ENCODE peak calls at places on chromosomes 6 and 20, in five cellular contexts. W is GM12878, Q is keratinocyte, P is GM23248, E is astrocyte. J is an unnamed sample.

GRCh38 chr6:11428895-11429294 is 108.7 kb upstream of the TMEM170B start:
- DNase-seq in W (peak), E (peak), P (peak), Q (no peak), J (no peak)

GRCh38 chr6:41274291-41274690 is 12.2 kb downstream of the TREM1 start:
- DNase-seq in W (no peak), P (no peak), E (no peak), Q (no peak), J (no peak)

GRCh38 chr20:5171074-5171789 is 44.4 kb downstream of the CDS2 start:
- DNase-seq in Q (no peak), E (no peak), P (no peak), W (no peak), J (no peak)

GRCh38 chr6:129620234-129620610 is 89.8 kb downstream of the ARHGAP18 start:
- DNase-seq in E (no peak), W (no peak), P (no peak), Q (no peak), J (no peak)

GRCh38 chr20:62356948-62357667 is 10.0 kb downstream of the LAMA5 start:
- DNase-seq in E (peak), W (no peak), Q (no peak), P (peak), J (no peak)

GRCh38 chr6:122869437-122870024 is 80.5 kb downstream of the SMPDL3A start:
- DNase-seq in Q (peak), W (no peak), P (peak), E (peak), J (peak)

GRCh38 chr20:22949710-22950109 is 85.4 kb upstream of the SSTR4 start:
- DNase-seq in Q (no peak), P (no peak), W (no peak), E (no peak), J (no peak)

GRCh38 chr6:3305831-3306230 is 47.1 kb downstream of the PSMG4 start:
- DNase-seq in Q (no peak), E (no peak), P (no peak), W (no peak), J (no peak)

GRCh38 chr6:112010328-112010727 is 43.6 kb upstream of the CCN6 start:
- DNase-seq in W (no peak), P (no peak), E (no peak), Q (no peak), J (no peak)

GRCh38 chr6:106757267-106757666 is 127.9 kb downstream of the QRSL1 start:
- DNase-seq in E (no peak), P (no peak), Q (no peak), W (no peak), J (no peak)

GRCh38 chr6:154156135-154156948 is 117.3 kb downstream of the OPRM1 start:
- DNase-seq in W (no peak), P (peak), Q (no peak), E (peak), J (peak)

GRCh38 chr6:163710552-163710951 is 296.0 kb downstream of the QKI start:
- DNase-seq in W (no peak), E (no peak), Q (no peak), P (no peak), J (no peak)

GRCh38 chr20:16666272-16666671 is 63.6 kb upstream of the SNRPB2 start:
- DNase-seq in E (no peak), Q (no peak), W (no peak), P (no peak), J (no peak)

GRCh38 chr6:111258615-111259088 is 171.3 kb downstream of the SLC16A10 start:
- DNase-seq in P (peak), E (peak), Q (no peak), W (no peak), J (no peak)

GRCh38 chr6:134081506-134081905 is 29.1 kb upstream of the SLC2A12 start:
- DNase-seq in E (no peak), Q (no peak), P (peak), W (no peak), J (no peak)

GRCh38 chr6:134080171-134080795 is 27.9 kb upstream of the SLC2A12 start:
- DNase-seq in P (no peak), Q (no peak), W (no peak), E (peak), J (peak)

GRCh38 chr6:134077301-134077700 is 24.9 kb upstream of the SLC2A12 start:
- DNase-seq in Q (no peak), P (peak), E (peak), W (no peak), J (no peak)

GRCh38 chr6:134078166-134078565 is 25.7 kb upstream of the SLC2A12 start:
- DNase-seq in P (no peak), W (no peak), Q (no peak), E (no peak), J (no peak)

DNA sequence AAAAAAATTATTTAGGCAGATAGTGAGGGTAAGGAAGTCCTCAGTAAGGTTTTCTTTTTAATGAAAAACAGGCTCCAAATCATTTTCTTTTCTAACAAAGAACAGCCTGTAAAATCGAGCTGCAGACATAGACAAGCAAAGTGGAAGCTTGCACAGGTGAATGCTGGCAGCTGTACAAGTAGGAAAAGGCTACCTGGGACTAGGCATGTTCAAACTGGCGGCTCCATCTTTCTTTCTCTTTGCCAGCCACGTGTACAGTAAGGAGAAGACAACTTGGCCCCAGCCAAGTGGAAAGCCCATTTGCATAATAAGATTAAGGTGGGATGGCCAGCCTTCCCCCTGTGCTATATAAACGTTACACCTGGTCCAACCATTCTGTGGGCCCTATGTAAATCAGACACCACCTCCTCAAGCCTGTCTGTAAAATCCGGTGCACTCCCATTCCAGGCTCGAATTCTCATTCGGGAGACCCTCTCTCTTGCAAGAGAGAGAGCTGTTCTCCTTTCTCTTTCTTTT is 27.0 kb upstream of the SLC2A12 start:
- DNase-seq in Q (no peak), P (no peak), E (no peak), W (no peak), J (no peak)
- H2AFZ ChIP-seq in Q (peak), P (no peak), E (no peak), W (peak), J (no peak)

DNA sequence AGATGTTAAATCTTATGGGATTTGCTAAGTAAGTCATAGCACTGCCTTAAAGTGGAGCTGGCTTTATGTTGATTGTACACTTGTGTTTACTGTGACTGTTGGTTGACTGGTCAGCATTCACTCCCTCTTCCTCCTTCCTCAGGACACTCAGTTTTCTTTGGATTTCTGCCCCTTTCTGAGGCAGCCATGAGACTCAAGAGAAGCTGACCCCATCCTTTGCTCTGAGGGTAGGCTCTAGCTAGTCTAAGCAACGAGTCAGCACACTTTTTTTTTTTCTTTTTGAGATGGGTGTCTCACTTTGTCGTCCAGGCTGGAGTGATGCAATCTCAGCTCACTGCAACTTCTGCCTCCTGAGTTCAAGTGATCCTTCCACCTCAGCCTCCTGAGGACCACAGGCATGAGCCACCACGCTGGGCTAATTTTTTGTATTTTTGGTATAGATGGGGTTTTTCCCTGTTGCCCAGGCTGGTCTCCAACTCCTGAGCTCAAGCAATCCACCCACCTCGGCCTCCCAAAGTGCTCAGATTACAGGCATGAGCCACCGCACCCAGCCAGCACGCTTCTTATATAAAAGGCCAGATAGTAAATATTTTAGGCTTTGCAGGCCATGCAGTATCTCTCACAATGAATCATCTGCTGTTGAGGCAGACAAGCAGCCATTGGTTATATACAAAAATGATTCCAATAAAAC is 191.4 kb downstream of the NFATC2 start:
- DNase-seq in P (peak), Q (no peak), W (no peak), E (peak), J (no peak)
- TF ChIP-seq EZH2 in P (no peak), Q (no peak), W (no peak), E (no peak), J (no peak)

DNA sequence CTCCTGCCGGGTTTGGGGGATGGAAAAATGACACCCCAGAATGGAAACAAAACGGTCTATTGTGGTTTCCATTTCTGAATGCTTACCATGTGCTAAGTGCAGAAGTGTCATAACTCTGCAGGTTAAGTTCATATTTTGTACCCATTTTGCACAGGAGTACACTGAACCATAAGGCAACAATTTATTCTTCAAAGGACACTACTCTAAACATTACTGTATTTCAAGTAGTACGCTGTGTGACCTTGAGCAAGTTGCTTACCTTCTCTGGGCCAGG is 9.8 kb upstream of the ID1 start:
- DNase-seq in W (no peak), P (no peak), E (no peak), Q (no peak), J (no peak)
- H2AFZ ChIP-seq in W (no peak), P (no peak), E (no peak), Q (no peak), J (no peak)

DNA sequence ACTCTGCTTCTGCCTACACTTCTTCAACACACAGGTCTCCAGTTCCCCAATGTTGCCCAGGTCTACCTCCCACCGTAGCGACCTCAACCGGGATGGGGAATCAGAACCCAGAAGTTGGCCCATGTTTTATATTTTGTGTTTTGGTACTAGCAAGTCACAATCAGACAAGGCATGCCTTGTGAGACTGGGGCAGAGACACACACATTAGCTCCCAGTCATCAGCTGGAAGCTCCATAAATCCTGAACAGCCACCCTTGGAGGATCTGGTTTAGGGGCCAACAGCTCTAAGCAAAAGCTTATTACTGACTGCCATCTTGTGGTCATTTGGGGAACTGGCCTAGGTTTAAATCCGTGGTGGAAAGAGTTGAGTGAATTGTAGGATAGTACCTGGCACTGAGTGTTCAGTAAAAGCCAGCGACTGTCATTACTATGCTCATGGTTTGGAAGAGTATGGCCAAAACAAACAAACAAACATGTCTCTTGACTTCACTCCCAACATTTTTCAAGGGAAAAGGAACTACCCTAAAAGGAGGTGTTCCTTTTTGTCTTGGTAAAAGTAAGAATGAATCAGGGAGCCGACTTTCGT is 40.5 kb downstream of the PIM1 start:
- DNase-seq in Q (peak), E (peak), W (peak), P (peak), J (peak)
- TF ChIP-seq EZH2 in Q (no peak), E (no peak), W (no peak), P (no peak), J (no peak)

GRCh38 chr20:24979036-24979960 is 13.3 kb downstream of the APMAP start:
- DNase-seq in W (no peak), Q (no peak), E (no peak), P (no peak), J (no peak)
- H2AFZ ChIP-seq in W (no peak), Q (no peak), E (no peak), P (no peak), J (no peak)

DNA sequence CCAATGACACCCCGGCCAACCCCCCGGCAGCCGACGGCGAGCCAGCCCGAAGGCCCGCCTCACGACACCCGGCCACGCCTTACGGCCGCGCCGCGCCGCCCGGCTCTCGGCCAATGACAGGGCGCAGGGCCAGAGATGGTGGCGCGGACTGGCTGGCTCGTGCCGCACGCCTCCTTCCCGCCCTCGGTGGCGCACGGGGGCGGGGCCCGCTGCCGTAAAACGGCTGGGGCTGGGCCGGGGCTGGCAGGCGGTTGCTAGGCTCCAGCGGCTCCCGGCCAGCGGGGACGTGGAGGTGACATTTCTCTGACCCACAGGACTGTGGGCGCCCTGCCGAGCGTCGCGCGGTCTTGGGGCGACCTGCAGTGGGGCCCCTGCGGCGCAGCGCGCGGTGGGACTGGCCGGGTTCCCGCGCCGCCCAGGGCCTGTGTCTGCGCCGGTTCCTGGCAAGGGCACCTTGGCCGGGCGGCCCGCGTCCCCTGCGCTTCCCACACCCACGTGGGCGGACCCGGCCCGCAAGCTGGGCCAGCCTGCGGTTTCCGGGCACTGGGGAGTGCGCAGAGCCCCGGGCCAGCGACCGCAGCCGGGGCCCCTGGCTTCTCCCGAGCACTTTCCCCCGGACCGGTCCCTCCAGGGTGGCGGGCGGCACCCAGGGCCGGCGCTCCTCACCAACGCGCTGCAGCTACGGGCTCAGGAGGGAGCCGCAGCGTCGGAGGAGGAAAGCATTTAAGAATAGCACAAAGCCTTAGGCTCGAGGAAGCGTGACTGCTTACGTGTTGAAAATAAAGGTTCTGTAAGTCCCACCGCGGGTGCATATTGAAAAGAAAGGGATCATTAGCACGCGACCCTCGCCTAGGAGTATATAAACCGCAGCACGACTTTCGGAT is at the start of gene MPC1:
- DNase-seq in E (peak), P (peak), W (peak), Q (peak), J (peak)
- TF ChIP-seq EZH2 in E (no peak), P (no peak), W (no peak), Q (no peak), J (no peak)